ENCODE peak calls at places on chromosome 4, in nine cellular contexts. Z is IMR-90; H is effector memory CD4-positive, alpha-beta T cell; B is left ventricle myocardium inferior; W is fibroblast of lung; T is breast epithelium; M is endodermal cell; K is upper lobe of right lung; I is A549. V is an unnamed sample.

GRCh38 chr4:78293841-78294301 is 236.7 kb downstream of the FRAS1 start:
- DNase-seq in Z (peak; percentile 74), W (peak; percentile 96), I (no peak), M (no peak), B (no peak), K (no peak), H (no peak), T (no peak), V (peak; percentile 36)

GRCh38 chr4:184448828-184449227 is 25.5 kb downstream of the IRF2 start:
- DNase-seq in Z (peak; percentile 70), M (no peak), B (peak; percentile 52), K (no peak), W (peak; percentile 62), T (peak; percentile 35), H (no peak), I (no peak), V (no peak)

GRCh38 chr4:105978684-105979296 is 83.5 kb downstream of the NPNT start:
- DNase-seq in B (no peak), K (no peak), W (peak; percentile 62), I (no peak), T (no peak), Z (no peak), H (no peak), M (no peak), V (peak; percentile 33)

GRCh38 chr4:15149842-15150592 is 147.7 kb downstream of the CPEB2 start:
- DNase-seq in Z (peak; percentile 76), B (peak; percentile 86), H (no peak), I (peak; percentile 43), W (peak; percentile 81), T (peak; percentile 57), K (peak; percentile 82), M (peak; percentile 92), V (no peak)

GRCh38 chr4:165016971-165017370 is 14.8 kb upstream of the TRIM60 start:
- DNase-seq in Z (no peak), T (no peak), W (no peak), B (no peak), M (peak; percentile 90), K (no peak), H (no peak), I (peak; percentile 1), V (no peak)

GRCh38 chr4:16764622-16765021 is 133.8 kb downstream of the LDB2 start:
- DNase-seq in K (no peak), B (no peak), Z (peak; percentile 29), W (peak; percentile 52), I (no peak), T (no peak), M (peak; percentile 78), H (no peak), V (no peak)

GRCh38 chr4:102564399-102564921 is 63.3 kb downstream of the NFKB1 start:
- DNase-seq in I (no peak), W (peak; percentile 82), B (no peak), M (no peak), T (no peak), H (no peak), K (no peak), Z (peak; percentile 81), V (peak; percentile 47)

GRCh38 chr4:66351761-66352160 is 681.5 kb upstream of the EPHA5 start:
- DNase-seq in H (no peak), B (no peak), K (no peak), T (no peak), W (peak; percentile 42), Z (no peak), I (no peak), M (no peak), V (no peak)

GRCh38 chr4:151169223-151169622 is 69.8 kb downstream of the RPS3A start:
- DNase-seq in W (peak; percentile 98), K (no peak), Z (peak; percentile 99), B (peak; percentile 75), T (peak; percentile 26), I (no peak), H (no peak), M (no peak), V (peak; percentile 47)

GRCh38 chr4:17613761-17614415 is 553 bp upstream of the MED28 start:
- DNase-seq in I (no peak), B (no peak), W (peak; percentile 82), T (no peak), K (no peak), H (peak; percentile 16), Z (peak; percentile 87), M (peak; percentile 55), V (peak; percentile 83)

GRCh38 chr4:112967109-112967508 is 82.3 kb upstream of the ANK2 start:
- DNase-seq in H (no peak), B (no peak), T (no peak), I (no peak), W (no peak), Z (no peak), M (no peak), K (no peak), V (no peak)

GRCh38 chr4:105155426-105155825 is 8.8 kb downstream of the TET2 start:
- DNase-seq in M (no peak), T (no peak), K (no peak), H (no peak), B (no peak), W (peak; percentile 46), Z (peak; percentile 39), I (no peak), V (peak; percentile 24)

GRCh38 chr4:190020790-190021717 is 6.0 kb downstream of the FRG2 start:
- DNase-seq in M (peak; percentile 88), K (peak; percentile 74), W (peak; percentile 14), Z (peak; percentile 29), T (peak; percentile 32), I (peak; percentile 74), H (no peak), B (no peak), V (no peak)

GRCh38 chr4:29970626-29971025 is 749.5 kb upstream of the PCDH7 start:
- DNase-seq in W (peak; percentile 1), H (no peak), K (no peak), B (no peak), I (peak; percentile 0), M (peak; percentile 60), T (no peak), Z (no peak), V (peak; percentile 42)

GRCh38 chr4:174579421-174579820 is 57.1 kb upstream of the HPGD start:
- DNase-seq in W (no peak), Z (no peak), K (no peak), M (no peak), T (no peak), H (no peak), B (no peak), I (no peak), V (no peak)
- H3K4me1 ChIP-seq in W (no peaks in the 10 kb centered on the region), Z (no peaks in the 10 kb centered on the region), K (peaks cover 4% of the 10 kb centered on the region), M (no peaks in the 10 kb centered on the region), T (no peaks in the 10 kb centered on the region), H (no peaks in the 10 kb centered on the region), B (no peaks in the 10 kb centered on the region), I (no peaks in the 10 kb centered on the region), V (peaks cover 11% of the 10 kb centered on the region)

DNA sequence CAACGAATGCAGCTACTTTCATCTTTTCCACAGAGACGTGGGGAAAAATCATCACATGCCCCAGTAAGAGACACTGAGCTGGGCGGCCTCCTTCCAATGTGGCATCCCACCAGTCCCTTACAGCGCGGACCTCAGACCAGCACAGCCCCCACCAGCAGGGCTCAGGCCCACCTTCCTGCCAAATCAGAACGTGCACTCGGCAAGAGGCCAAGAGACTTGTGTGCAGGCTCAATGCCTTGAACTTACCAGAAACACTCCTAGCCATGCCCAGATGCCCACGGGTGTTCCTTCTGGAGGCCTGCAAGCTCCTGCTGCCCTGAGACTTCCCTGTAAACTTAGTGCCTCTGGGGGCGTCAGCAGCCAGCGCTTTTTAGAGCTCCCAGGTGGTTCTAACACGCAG is 31.2 kb downstream of the WDR1 start:
- DNase-seq in M (no peak), W (no peak), H (no peak), T (no peak), K (peak; percentile 39), I (no peak), B (peak; percentile 16), Z (no peak), V (no peak)
- H3K4me1 ChIP-seq in M (no peaks in the 10 kb centered on the region), W (no peaks in the 10 kb centered on the region), H (no peaks in the 10 kb centered on the region), T (peaks cover 7% of the 10 kb centered on the region), K (peaks cover 20% of the 10 kb centered on the region), I (no peaks in the 10 kb centered on the region), B (peaks cover 76% of the 10 kb centered on the region), Z (no peaks in the 10 kb centered on the region), V (peaks cover 6% of the 10 kb centered on the region)

DNA sequence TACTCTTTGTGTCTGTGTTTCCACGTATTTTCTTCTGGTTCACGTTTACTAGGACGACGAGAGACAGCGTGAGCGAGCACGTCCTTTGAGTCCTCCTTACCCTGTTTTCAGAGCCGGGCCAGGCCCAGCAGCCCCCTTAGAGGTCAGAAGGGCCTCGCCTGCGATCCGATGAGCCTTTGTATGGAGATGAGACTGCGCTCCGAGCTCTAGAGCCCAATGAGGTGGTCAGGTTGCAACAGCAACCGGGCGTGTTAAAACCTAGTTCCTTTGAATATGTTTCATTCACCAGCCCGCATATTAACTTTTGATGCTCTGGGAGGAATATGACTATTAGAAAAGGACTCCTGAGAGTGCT is 55.6 kb upstream of the TADA2B start:
- DNase-seq in W (peak; percentile 38), I (no peak), H (no peak), B (no peak), Z (peak; percentile 37), M (peak; percentile 75), K (no peak), T (no peak), V (peak; percentile 90)
- H3K4me1 ChIP-seq in W (peaks cover 8% of the 10 kb centered on the region), I (peaks cover 41% of the 10 kb centered on the region), H (peaks cover 24% of the 10 kb centered on the region), B (peaks cover 84% of the 10 kb centered on the region), Z (peaks cover 18% of the 10 kb centered on the region), M (peaks cover 22% of the 10 kb centered on the region), K (peaks cover 56% of the 10 kb centered on the region), T (peaks cover 37% of the 10 kb centered on the region), V (peaks cover 14% of the 10 kb centered on the region)

GRCh38 chr4:168605411-168605810 is 108.6 kb downstream of the PALLD start:
- DNase-seq in W (peak; percentile 93), Z (peak; percentile 83), B (no peak), K (no peak), T (no peak), H (no peak), M (no peak), I (no peak), V (no peak)

GRCh38 chr4:168604496-168605373 is 107.9 kb downstream of the PALLD start:
- DNase-seq in K (no peak), H (no peak), M (peak; percentile 75), B (no peak), I (no peak), T (peak; percentile 62), W (peak; percentile 96), Z (peak; percentile 87), V (no peak)

GRCh38 chr4:168598191-168598590 is 101.3 kb downstream of the PALLD start:
- DNase-seq in Z (no peak), B (no peak), M (no peak), I (no peak), K (no peak), H (no peak), W (no peak), T (no peak), V (peak; percentile 74)

GRCh38 chr4:168601899-168602298 is 105.0 kb downstream of the PALLD start:
- DNase-seq in H (no peak), I (no peak), W (no peak), K (no peak), B (no peak), T (no peak), Z (no peak), M (no peak), V (no peak)

GRCh38 chr4:168600796-168601583 is 104.1 kb downstream of the PALLD start:
- DNase-seq in T (no peak), M (no peak), K (no peak), W (no peak), B (no peak), Z (no peak), I (no peak), H (no peak), V (peak; percentile 98)
- H3K4me1 ChIP-seq in T (no peaks in the 10 kb centered on the region), M (peaks cover 11% of the 10 kb centered on the region), K (peaks cover 8% of the 10 kb centered on the region), W (peaks cover 6% of the 10 kb centered on the region), B (peaks cover 60% of the 10 kb centered on the region), Z (peaks cover 4% of the 10 kb centered on the region), I (peaks cover 55% of the 10 kb centered on the region), H (no peaks in the 10 kb centered on the region), V (peaks cover 46% of the 10 kb centered on the region)

GRCh38 chr4:169253904-169254303 is 16.9 kb downstream of the SH3RF1 start:
- DNase-seq in I (no peak), H (no peak), Z (peak; percentile 94), M (no peak), B (no peak), W (peak; percentile 100), T (no peak), K (no peak), V (peak; percentile 48)
- H3K4me1 ChIP-seq in I (peaks cover 92% of the 10 kb centered on the region), H (no peaks in the 10 kb centered on the region), Z (peaks cover 29% of the 10 kb centered on the region), M (peaks cover 27% of the 10 kb centered on the region), B (peaks cover 84% of the 10 kb centered on the region), W (peaks cover 38% of the 10 kb centered on the region), T (peaks cover 5% of the 10 kb centered on the region), K (peaks cover 78% of the 10 kb centered on the region), V (peaks cover 63% of the 10 kb centered on the region)

V was measured in foreskin keratinocyte.